ENCODE peak calls at places on chromosomes 11 and 22, in ten cellular contexts. One of them, this sample, is unnamed.

GRCh38 chr11:120128392-120129172 is 9.3 kb downstream of the TRIM29 start:
- DNase-seq in NCI-H1417: no peak
- DNase-seq in nephron progenitor cell: no peak
- DNase-seq in lower leg skin: peak; percentile 97
- DNase-seq in SW480: peak; percentile 65
- DNase-seq in stimulated activated CD8-positive, alpha-beta memory T cell treated with anti-CD3 and anti-CD28 coated beads, Interleukin-7, amount 100 ng/mL, for 24 hours: no peak
- DNase-seq in neuronal stem cell: no peak
- DNase-seq in NCI-H187 treated with DMSO at 0.1 percent for 48 hours: no peak
- DNase-seq in activated CD4-positive, CD25-positive, alpha-beta regulatory T cell: no peak
- DNase-seq in activated CD4-positive, alpha-beta T cell treated with anti-CD3 and anti-CD28 coated beads, Interleukin-2, amount 50 U/mL, for 48 hours: no peak
- DNase-seq in this sample: peak; percentile 86

GRCh38 chr11:783581-784015 is 6.3 kb downstream of the CEND1 start:
- DNase-seq in NCI-H1417: no peak
- DNase-seq in nephron progenitor cell: peak; percentile 88
- DNase-seq in lower leg skin: peak; percentile 94
- DNase-seq in SW480: no peak
- DNase-seq in stimulated activated CD8-positive, alpha-beta memory T cell treated with anti-CD3 and anti-CD28 coated beads, Interleukin-7, amount 100 ng/mL, for 24 hours: no peak
- DNase-seq in neuronal stem cell: peak; percentile 70
- DNase-seq in NCI-H187 treated with DMSO at 0.1 percent for 48 hours: peak; percentile 80
- DNase-seq in activated CD4-positive, CD25-positive, alpha-beta regulatory T cell: no peak
- DNase-seq in activated CD4-positive, alpha-beta T cell treated with anti-CD3 and anti-CD28 coated beads, Interleukin-2, amount 50 U/mL, for 48 hours: peak; percentile 57
- DNase-seq in this sample: peak; percentile 87

GRCh38 chr11:3086114-3086513 is 28.9 kb upstream of the CARS1 start:
- DNase-seq in NCI-H1417: no peak
- DNase-seq in nephron progenitor cell: no peak
- DNase-seq in lower leg skin: no peak
- DNase-seq in SW480: no peak
- DNase-seq in stimulated activated CD8-positive, alpha-beta memory T cell treated with anti-CD3 and anti-CD28 coated beads, Interleukin-7, amount 100 ng/mL, for 24 hours: no peak
- DNase-seq in neuronal stem cell: no peak
- DNase-seq in NCI-H187 treated with DMSO at 0.1 percent for 48 hours: no peak
- DNase-seq in activated CD4-positive, CD25-positive, alpha-beta regulatory T cell: no peak
- DNase-seq in activated CD4-positive, alpha-beta T cell treated with anti-CD3 and anti-CD28 coated beads, Interleukin-2, amount 50 U/mL, for 48 hours: no peak
- DNase-seq in this sample: no peak

GRCh38 chr11:58004664-58005063 is 19.0 kb upstream of the OR9Q1 start:
- DNase-seq in NCI-H1417: no peak
- DNase-seq in nephron progenitor cell: no peak
- DNase-seq in lower leg skin: no peak
- DNase-seq in SW480: no peak
- DNase-seq in stimulated activated CD8-positive, alpha-beta memory T cell treated with anti-CD3 and anti-CD28 coated beads, Interleukin-7, amount 100 ng/mL, for 24 hours: no peak
- DNase-seq in neuronal stem cell: no peak
- DNase-seq in NCI-H187 treated with DMSO at 0.1 percent for 48 hours: no peak
- DNase-seq in activated CD4-positive, CD25-positive, alpha-beta regulatory T cell: no peak
- DNase-seq in activated CD4-positive, alpha-beta T cell treated with anti-CD3 and anti-CD28 coated beads, Interleukin-2, amount 50 U/mL, for 48 hours: no peak
- DNase-seq in this sample: no peak

GRCh38 chr11:9600651-9601040 is 27.2 kb downstream of the WEE1 start:
- DNase-seq in NCI-H1417: no peak
- DNase-seq in nephron progenitor cell: no peak
- DNase-seq in lower leg skin: no peak
- DNase-seq in SW480: no peak
- DNase-seq in stimulated activated CD8-positive, alpha-beta memory T cell treated with anti-CD3 and anti-CD28 coated beads, Interleukin-7, amount 100 ng/mL, for 24 hours: no peak
- DNase-seq in neuronal stem cell: no peak
- DNase-seq in NCI-H187 treated with DMSO at 0.1 percent for 48 hours: no peak
- DNase-seq in activated CD4-positive, CD25-positive, alpha-beta regulatory T cell: no peak
- DNase-seq in activated CD4-positive, alpha-beta T cell treated with anti-CD3 and anti-CD28 coated beads, Interleukin-2, amount 50 U/mL, for 48 hours: peak; percentile 18
- DNase-seq in this sample: no peak

GRCh38 chr22:24002849-24003248 is 2.4 kb downstream of the GSTT4 start:
- DNase-seq in NCI-H1417: no peak
- DNase-seq in nephron progenitor cell: no peak
- DNase-seq in lower leg skin: no peak
- DNase-seq in SW480: no peak
- DNase-seq in stimulated activated CD8-positive, alpha-beta memory T cell treated with anti-CD3 and anti-CD28 coated beads, Interleukin-7, amount 100 ng/mL, for 24 hours: no peak
- DNase-seq in neuronal stem cell: no peak
- DNase-seq in NCI-H187 treated with DMSO at 0.1 percent for 48 hours: no peak
- DNase-seq in activated CD4-positive, CD25-positive, alpha-beta regulatory T cell: no peak
- DNase-seq in activated CD4-positive, alpha-beta T cell treated with anti-CD3 and anti-CD28 coated beads, Interleukin-2, amount 50 U/mL, for 48 hours: no peak
- DNase-seq in this sample: no peak

GRCh38 chr11:47154738-47155570 is 21.7 kb downstream of the ARFGAP2 start:
- DNase-seq in NCI-H1417: no peak
- DNase-seq in nephron progenitor cell: no peak
- DNase-seq in lower leg skin: no peak
- DNase-seq in SW480: no peak
- DNase-seq in stimulated activated CD8-positive, alpha-beta memory T cell treated with anti-CD3 and anti-CD28 coated beads, Interleukin-7, amount 100 ng/mL, for 24 hours: no peak
- DNase-seq in neuronal stem cell: no peak
- DNase-seq in NCI-H187 treated with DMSO at 0.1 percent for 48 hours: no peak
- DNase-seq in activated CD4-positive, CD25-positive, alpha-beta regulatory T cell: peak; percentile 14
- DNase-seq in activated CD4-positive, alpha-beta T cell treated with anti-CD3 and anti-CD28 coated beads, Interleukin-2, amount 50 U/mL, for 48 hours: no peak
- DNase-seq in this sample: peak; percentile 38

GRCh38 chr11:60005360-60005759 is 11.6 kb upstream of the OOSP4B start:
- DNase-seq in NCI-H1417: no peak
- DNase-seq in nephron progenitor cell: no peak
- DNase-seq in lower leg skin: no peak
- DNase-seq in SW480: no peak
- DNase-seq in stimulated activated CD8-positive, alpha-beta memory T cell treated with anti-CD3 and anti-CD28 coated beads, Interleukin-7, amount 100 ng/mL, for 24 hours: no peak
- DNase-seq in neuronal stem cell: no peak
- DNase-seq in NCI-H187 treated with DMSO at 0.1 percent for 48 hours: no peak
- DNase-seq in activated CD4-positive, CD25-positive, alpha-beta regulatory T cell: no peak
- DNase-seq in activated CD4-positive, alpha-beta T cell treated with anti-CD3 and anti-CD28 coated beads, Interleukin-2, amount 50 U/mL, for 48 hours: no peak
- DNase-seq in this sample: no peak

GRCh38 chr22:19654338-19654922 is 59.9 kb upstream of the SEPTIN5 start:
- DNase-seq in NCI-H1417: no peak
- DNase-seq in nephron progenitor cell: no peak
- DNase-seq in lower leg skin: peak; percentile 13
- DNase-seq in SW480: no peak
- DNase-seq in stimulated activated CD8-positive, alpha-beta memory T cell treated with anti-CD3 and anti-CD28 coated beads, Interleukin-7, amount 100 ng/mL, for 24 hours: no peak
- DNase-seq in neuronal stem cell: no peak
- DNase-seq in NCI-H187 treated with DMSO at 0.1 percent for 48 hours: no peak
- DNase-seq in activated CD4-positive, CD25-positive, alpha-beta regulatory T cell: no peak
- DNase-seq in activated CD4-positive, alpha-beta T cell treated with anti-CD3 and anti-CD28 coated beads, Interleukin-2, amount 50 U/mL, for 48 hours: no peak
- DNase-seq in this sample: no peak

GRCh38 chr11:68165601-68166000 is 44.4 kb upstream of the CHKA start:
- DNase-seq in NCI-H1417: no peak
- DNase-seq in nephron progenitor cell: no peak
- DNase-seq in lower leg skin: no peak
- DNase-seq in SW480: no peak
- DNase-seq in stimulated activated CD8-positive, alpha-beta memory T cell treated with anti-CD3 and anti-CD28 coated beads, Interleukin-7, amount 100 ng/mL, for 24 hours: no peak
- DNase-seq in neuronal stem cell: no peak
- DNase-seq in NCI-H187 treated with DMSO at 0.1 percent for 48 hours: no peak
- DNase-seq in activated CD4-positive, CD25-positive, alpha-beta regulatory T cell: no peak
- DNase-seq in activated CD4-positive, alpha-beta T cell treated with anti-CD3 and anti-CD28 coated beads, Interleukin-2, amount 50 U/mL, for 48 hours: no peak
- DNase-seq in this sample: no peak

GRCh38 chr11:70247710-70248072 is 22.8 kb upstream of the PPFIA1 start:
- DNase-seq in NCI-H1417: no peak
- DNase-seq in nephron progenitor cell: no peak
- DNase-seq in lower leg skin: no peak
- DNase-seq in SW480: no peak
- DNase-seq in stimulated activated CD8-positive, alpha-beta memory T cell treated with anti-CD3 and anti-CD28 coated beads, Interleukin-7, amount 100 ng/mL, for 24 hours: no peak
- DNase-seq in neuronal stem cell: no peak
- DNase-seq in NCI-H187 treated with DMSO at 0.1 percent for 48 hours: no peak
- DNase-seq in activated CD4-positive, CD25-positive, alpha-beta regulatory T cell: no peak
- DNase-seq in activated CD4-positive, alpha-beta T cell treated with anti-CD3 and anti-CD28 coated beads, Interleukin-2, amount 50 U/mL, for 48 hours: no peak
- DNase-seq in this sample: no peak

GRCh38 chr11:36711104-36711825 is 113.2 kb upstream of the RAG2 start:
- DNase-seq in NCI-H1417: no peak
- DNase-seq in nephron progenitor cell: no peak
- DNase-seq in lower leg skin: no peak
- DNase-seq in SW480: peak; percentile 26
- DNase-seq in stimulated activated CD8-positive, alpha-beta memory T cell treated with anti-CD3 and anti-CD28 coated beads, Interleukin-7, amount 100 ng/mL, for 24 hours: no peak
- DNase-seq in neuronal stem cell: no peak
- DNase-seq in NCI-H187 treated with DMSO at 0.1 percent for 48 hours: no peak
- DNase-seq in activated CD4-positive, CD25-positive, alpha-beta regulatory T cell: no peak
- DNase-seq in activated CD4-positive, alpha-beta T cell treated with anti-CD3 and anti-CD28 coated beads, Interleukin-2, amount 50 U/mL, for 48 hours: no peak
- DNase-seq in this sample: no peak

GRCh38 chr22:35838849-35839646 is 121.4 kb downstream of the APOL5 start:
- DNase-seq in NCI-H1417: peak; percentile 23
- DNase-seq in nephron progenitor cell: peak; percentile 11
- DNase-seq in lower leg skin: no peak
- DNase-seq in SW480: peak; percentile 36
- DNase-seq in stimulated activated CD8-positive, alpha-beta memory T cell treated with anti-CD3 and anti-CD28 coated beads, Interleukin-7, amount 100 ng/mL, for 24 hours: no peak
- DNase-seq in neuronal stem cell: peak; percentile 27
- DNase-seq in NCI-H187 treated with DMSO at 0.1 percent for 48 hours: no peak
- DNase-seq in activated CD4-positive, CD25-positive, alpha-beta regulatory T cell: no peak
- DNase-seq in activated CD4-positive, alpha-beta T cell treated with anti-CD3 and anti-CD28 coated beads, Interleukin-2, amount 50 U/mL, for 48 hours: peak; percentile 6
- DNase-seq in this sample: no peak

GRCh38 chr22:37647928-37648327 is 8.5 kb downstream of the SH3BP1 start:
- DNase-seq in NCI-H1417: no peak
- DNase-seq in nephron progenitor cell: no peak
- DNase-seq in lower leg skin: no peak
- DNase-seq in SW480: no peak
- DNase-seq in stimulated activated CD8-positive, alpha-beta memory T cell treated with anti-CD3 and anti-CD28 coated beads, Interleukin-7, amount 100 ng/mL, for 24 hours: no peak
- DNase-seq in neuronal stem cell: no peak
- DNase-seq in NCI-H187 treated with DMSO at 0.1 percent for 48 hours: no peak
- DNase-seq in activated CD4-positive, CD25-positive, alpha-beta regulatory T cell: no peak
- DNase-seq in activated CD4-positive, alpha-beta T cell treated with anti-CD3 and anti-CD28 coated beads, Interleukin-2, amount 50 U/mL, for 48 hours: no peak
- DNase-seq in this sample: peak; percentile 90

GRCh38 chr11:126268361-126268707 is 361 bp downstream of the SRPRA start:
- DNase-seq in NCI-H1417: no peak
- DNase-seq in nephron progenitor cell: peak; percentile 52
- DNase-seq in lower leg skin: no peak
- DNase-seq in SW480: peak; percentile 22
- DNase-seq in stimulated activated CD8-positive, alpha-beta memory T cell treated with anti-CD3 and anti-CD28 coated beads, Interleukin-7, amount 100 ng/mL, for 24 hours: no peak
- DNase-seq in neuronal stem cell: no peak
- DNase-seq in NCI-H187 treated with DMSO at 0.1 percent for 48 hours: no peak
- DNase-seq in activated CD4-positive, CD25-positive, alpha-beta regulatory T cell: no peak
- DNase-seq in activated CD4-positive, alpha-beta T cell treated with anti-CD3 and anti-CD28 coated beads, Interleukin-2, amount 50 U/mL, for 48 hours: peak; percentile 23
- DNase-seq in this sample: no peak

GRCh38 chr11:79030448-79030847 is 410.4 kb downstream of the TENM4 start:
- DNase-seq in NCI-H1417: no peak
- DNase-seq in nephron progenitor cell: peak; percentile 47
- DNase-seq in lower leg skin: no peak
- DNase-seq in SW480: no peak
- DNase-seq in stimulated activated CD8-positive, alpha-beta memory T cell treated with anti-CD3 and anti-CD28 coated beads, Interleukin-7, amount 100 ng/mL, for 24 hours: no peak
- DNase-seq in neuronal stem cell: no peak
- DNase-seq in NCI-H187 treated with DMSO at 0.1 percent for 48 hours: no peak
- DNase-seq in activated CD4-positive, CD25-positive, alpha-beta regulatory T cell: no peak
- DNase-seq in activated CD4-positive, alpha-beta T cell treated with anti-CD3 and anti-CD28 coated beads, Interleukin-2, amount 50 U/mL, for 48 hours: no peak
- DNase-seq in this sample: no peak

GRCh38 chr11:7060828-7061227 is 28.0 kb upstream of the RBMXL2 start:
- DNase-seq in NCI-H1417: no peak
- DNase-seq in nephron progenitor cell: no peak
- DNase-seq in lower leg skin: no peak
- DNase-seq in SW480: peak; percentile 60
- DNase-seq in stimulated activated CD8-positive, alpha-beta memory T cell treated with anti-CD3 and anti-CD28 coated beads, Interleukin-7, amount 100 ng/mL, for 24 hours: no peak
- DNase-seq in neuronal stem cell: no peak
- DNase-seq in NCI-H187 treated with DMSO at 0.1 percent for 48 hours: no peak
- DNase-seq in activated CD4-positive, CD25-positive, alpha-beta regulatory T cell: no peak
- DNase-seq in activated CD4-positive, alpha-beta T cell treated with anti-CD3 and anti-CD28 coated beads, Interleukin-2, amount 50 U/mL, for 48 hours: no peak
- DNase-seq in this sample: no peak

This sample was measured in Peyer's patch.